ENCODE peak calls at places on chromosomes 6 and 20, in five cellular contexts. T is GM12878, J is SK-N-SH, D is H1, R is K562. H is an unnamed sample.

GRCh38 chr6:129212081-129212480 is 329.1 kb downstream of the LAMA2 start:
- DNase-seq in T (no peak), J (no peak), D (no peak), R (no peak), H (no peak)

GRCh38 chr6:83920017-83920416 is 60.5 kb downstream of the CYB5R4 start:
- DNase-seq in T (no peak), J (no peak), D (no peak), R (no peak), H (no peak)

GRCh38 chr6:4394786-4395185 is 259.4 kb upstream of the ECI2 start:
- DNase-seq in T (no peak), J (no peak), D (no peak), R (no peak), H (no peak)

GRCh38 chr20:31489152-31489551 is 14.1 kb downstream of the REM1 start:
- DNase-seq in T (no peak), J (no peak), D (no peak), R (no peak), H (no peak)

GRCh38 chr6:77965449-77965848 is 312.6 kb downstream of the MEI4 start:
- DNase-seq in T (no peak), J (no peak), D (no peak), R (no peak), H (no peak)

GRCh38 chr6:113447088-113447831 is 409.9 kb upstream of the MARCKS start:
- DNase-seq in T (no peak), J (no peak), D (no peak), R (no peak), H (no peak)

GRCh38 chr20:45823949-45824835 is 2.9 kb downstream of the TNNC2 start:
- DNase-seq in T (no peak), J (peak), D (peak), R (no peak), H (no peak)

GRCh38 chr20:3738109-3739053 is 5.9 kb downstream of the HSPA12B start:
- DNase-seq in T (no peak), J (no peak), D (no peak), R (no peak), H (no peak)

GRCh38 chr6:7114744-7115451 is 7.1 kb downstream of the RREB1 start:
- DNase-seq in T (no peak), J (no peak), D (no peak), R (peak), H (no peak)

GRCh38 chr20:19775353-19776201 is 17.5 kb downstream of the RIN2 start:
- DNase-seq in T (no peak), J (no peak), D (no peak), R (no peak), H (peak)

GRCh38 chr6:122407712-122408111 is 8.3 kb downstream of the HSF2 start:
- DNase-seq in T (no peak), J (no peak), D (no peak), R (peak), H (no peak)

GRCh38 chr20:57241592-57241991 is 24.8 kb downstream of the BMP7 start:
- DNase-seq in T (no peak), J (peak), D (no peak), R (no peak), H (no peak)

GRCh38 chr6:30876039-30876730 is 8.1 kb upstream of the DDR1 start:
- DNase-seq in T (no peak), J (no peak), D (no peak), R (peak), H (no peak)

GRCh38 chr6:158869010-158869603 is 49.9 kb upstream of the EZR start:
- DNase-seq in T (peak), J (no peak), D (no peak), R (no peak), H (peak)

GRCh38 chr6:105326216-105326615 is 76.7 kb downstream of the PREP start:
- DNase-seq in T (no peak), J (no peak), D (no peak), R (no peak), H (no peak)

GRCh38 chr6:168083142-168083885 is 4.3 kb upstream of the FRMD1 start:
- DNase-seq in T (no peak), J (no peak), D (no peak), R (no peak), H (no peak)

GRCh38 chr20:36604952-36605308 is 649 bp upstream of the RAB5IF start:
- DNase-seq in T (peak), J (peak), D (no peak), R (peak), H (no peak)

GRCh38 chr6:27156874-27157460 is 90.5 kb upstream of the PRSS16 start:
- DNase-seq in T (no peak), J (no peak), D (no peak), R (no peak), H (no peak)

GRCh38 chr20:50123418-50123817 is 10.5 kb upstream of the UBE2V1 start:
- DNase-seq in T (no peak), J (no peak), D (no peak), R (no peak), H (no peak)

GRCh38 chr6:157966597-157966977 is 15.1 kb upstream of the SYNJ2 start:
- DNase-seq in T (no peak), J (no peak), D (no peak), R (no peak), H (no peak)

GRCh38 chr20:37757550-37757949 is 63.7 kb downstream of the CTNNBL1 start:
- DNase-seq in T (no peak), J (no peak), D (no peak), R (no peak), H (peak)

GRCh38 chr20:25076201-25076600 is 5.7 kb downstream of the VSX1 start:
- DNase-seq in T (no peak), J (no peak), D (no peak), R (no peak), H (no peak)

GRCh38 chr6:139547082-139547776 is 172.8 kb upstream of the CITED2 start:
- DNase-seq in T (no peak), J (no peak), D (no peak), R (no peak), H (no peak)

GRCh38 chr6:28767691-28768090 is 156.1 kb downstream of the TRIM27 start:
- DNase-seq in T (no peak), J (no peak), D (no peak), R (no peak), H (no peak)

GRCh38 chr6:164757451-164757850 is 552.0 kb downstream of the C6orf118 start:
- DNase-seq in T (no peak), J (no peak), D (no peak), R (no peak), H (no peak)

GRCh38 chr20:35579196-35579595 is 36.4 kb upstream of the SPAG4 start:
- DNase-seq in T (no peak), J (no peak), D (no peak), R (no peak), H (no peak)
- TF ChIP-seq JUND in T (no peak), J (no peak), D (no peak), R (no peak), H (no peak)

GRCh38 chr6:36984581-36985383 is 1.2 kb downstream of the MTCH1 start:
- DNase-seq in T (no peak), J (peak), D (peak), R (peak), H (peak)
- TF ChIP-seq JUND in T (no peak), J (no peak), D (peak), R (peak), H (no peak)

GRCh38 chr6:42091718-42092023 is 41.3 kb downstream of the TAF8 start:
- DNase-seq in T (no peak), J (no peak), D (no peak), R (no peak), H (peak)
- TF ChIP-seq JUND in T (no peak), J (no peak), D (no peak), R (no peak), H (no peak)

GRCh38 chr20:8972963-8973362 is 95.9 kb upstream of the PLCB4 start:
- DNase-seq in T (no peak), J (no peak), D (no peak), R (no peak), H (no peak)
- TF ChIP-seq JUND in T (no peak), J (no peak), D (no peak), R (no peak), H (no peak)

DNA sequence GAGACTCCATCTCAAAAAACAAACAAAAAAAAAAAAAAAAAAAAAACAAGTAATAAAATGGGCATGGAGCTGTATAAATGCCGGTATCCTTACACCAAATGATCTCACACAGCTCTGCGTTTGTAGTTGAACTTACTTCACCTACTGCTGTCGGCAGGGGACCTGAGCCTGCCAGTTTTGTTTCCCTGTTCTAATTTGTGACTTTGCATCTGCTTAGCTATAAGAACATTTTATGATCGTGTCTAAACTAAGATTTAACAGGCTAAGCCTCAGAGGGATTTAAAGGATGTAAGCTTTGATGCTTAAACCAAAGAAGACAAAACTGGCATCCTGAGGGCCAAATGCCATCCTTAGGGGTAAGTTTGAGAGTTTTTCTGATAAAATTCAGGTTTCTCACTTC is 58.7 kb downstream of the GCNT2 start:
- DNase-seq in T (no peak), J (no peak), D (no peak), R (no peak), H (no peak)
- TF ChIP-seq JUND in T (no peak), J (no peak), D (no peak), R (no peak), H (no peak)

GRCh38 chr6:42045538-42046460 is 4.5 kb upstream of the TAF8 start:
- DNase-seq in T (peak), J (no peak), D (peak), R (peak), H (peak)

GRCh38 chr6:42047790-42048405 is 2.4 kb upstream of the TAF8 start:
- DNase-seq in T (no peak), J (peak), D (no peak), R (no peak), H (no peak)

GRCh38 chr6:42047220-42047590 is 3.1 kb upstream of the TAF8 start:
- DNase-seq in T (no peak), J (no peak), D (no peak), R (no peak), H (no peak)

GRCh38 chr6:42049116-42049809 is 1.1 kb upstream of the TAF8 start:
- DNase-seq in T (no peak), J (no peak), D (no peak), R (peak), H (no peak)

GRCh38 chr6:42046491-42047219 is 3.7 kb upstream of the TAF8 start:
- DNase-seq in T (no peak), J (no peak), D (no peak), R (peak), H (no peak)
- TF ChIP-seq JUND in T (no peak), J (no peak), D (no peak), R (no peak), H (no peak)

GRCh38 chr20:13718161-13718560 is 66.6 kb downstream of the ESF1 start:
- DNase-seq in T (peak), J (peak), D (no peak), R (no peak), H (no peak)

GRCh38 chr20:13717631-13718044 is 67.1 kb downstream of the ESF1 start:
- DNase-seq in T (peak), J (no peak), D (no peak), R (no peak), H (no peak)

GRCh38 chr20:13723015-13723414 is 61.7 kb downstream of the ESF1 start:
- DNase-seq in T (no peak), J (peak), D (no peak), R (no peak), H (no peak)
- TF ChIP-seq JUND in T (no peak), J (no peak), D (no peak), R (no peak), H (no peak)

GRCh38 chr20:41466836-41467619 is 100.4 kb upstream of the EMILIN3 start:
- DNase-seq in T (no peak), J (no peak), D (no peak), R (peak), H (no peak)
- TF ChIP-seq JUND in T (no peak), J (no peak), D (no peak), R (no peak), H (no peak)

GRCh38 chr6:1662532-1662931 is 52.8 kb downstream of the FOXC1 start:
- DNase-seq in T (no peak), J (no peak), D (no peak), R (no peak), H (no peak)
- TF ChIP-seq JUND in T (no peak), J (no peak), D (no peak), R (no peak), H (no peak)

DNA sequence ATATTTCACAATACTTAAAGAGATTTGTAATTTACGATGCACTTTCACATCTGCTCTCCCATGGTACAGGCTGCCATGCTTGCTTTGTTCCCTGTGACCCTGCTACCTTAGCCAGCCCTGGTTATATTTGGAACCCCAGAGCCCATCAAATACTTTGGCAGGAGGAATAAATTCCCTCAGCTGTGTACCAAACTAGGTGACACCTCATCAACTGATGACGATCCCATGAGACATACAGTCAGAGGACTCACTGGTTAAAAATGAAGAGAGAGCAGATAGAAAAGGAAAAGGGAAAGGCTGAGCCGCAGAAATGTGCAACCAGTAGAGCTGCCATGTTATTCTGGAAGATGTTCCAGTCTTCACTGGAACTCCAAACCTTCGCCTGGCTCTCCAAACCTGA is 120.0 kb downstream of the SIM1 start:
- DNase-seq in T (no peak), J (no peak), D (no peak), R (no peak), H (no peak)
- TF ChIP-seq JUND in T (no peak), J (peak), D (no peak), R (no peak), H (no peak)

H was measured in T47D.